ENCODE peak calls at places on chromosome 4, in five cellular contexts. One of them, this sample, is unnamed.

GRCh38 chr4:7105261-7105660 is 37.4 kb upstream of the GRPEL1 start:
- DNase-seq in body of pancreas: no peak
- DNase-seq in right lobe of liver: no peak
- DNase-seq in Peyer's patch: no peak
- DNase-seq in ovary: no peak
- DNase-seq in this sample: no peak

GRCh38 chr4:109155682-109156243 is 146.7 kb downstream of the COL25A1 start:
- DNase-seq in body of pancreas: no peak
- DNase-seq in Peyer's patch: no peak
- DNase-seq in right lobe of liver: no peak
- DNase-seq in ovary: no peak
- DNase-seq in this sample: no peak

GRCh38 chr4:17347445-17347844 is 164.4 kb downstream of the QDPR start:
- DNase-seq in right lobe of liver: no peak
- DNase-seq in body of pancreas: peak; percentile 7
- DNase-seq in Peyer's patch: no peak
- DNase-seq in ovary: no peak
- DNase-seq in this sample: no peak

GRCh38 chr4:109801895-109802319 is at the start of gene CFI:
- DNase-seq in Peyer's patch: no peak
- DNase-seq in right lobe of liver: no peak
- DNase-seq in body of pancreas: peak; percentile 37
- DNase-seq in ovary: no peak
- DNase-seq in this sample: no peak

GRCh38 chr4:87122252-87122651 is 98.2 kb downstream of the KLHL8 start:
- DNase-seq in Peyer's patch: no peak
- DNase-seq in right lobe of liver: no peak
- DNase-seq in ovary: no peak
- DNase-seq in body of pancreas: no peak
- DNase-seq in this sample: no peak

GRCh38 chr4:122542411-122543236 is 78.2 kb downstream of the IL21 start:
- DNase-seq in body of pancreas: no peak
- DNase-seq in right lobe of liver: no peak
- DNase-seq in Peyer's patch: no peak
- DNase-seq in ovary: no peak
- DNase-seq in this sample: no peak

GRCh38 chr4:54930226-54930625 is 195.2 kb downstream of the KDR start:
- DNase-seq in body of pancreas: no peak
- DNase-seq in right lobe of liver: no peak
- DNase-seq in Peyer's patch: no peak
- DNase-seq in ovary: no peak
- DNase-seq in this sample: no peak

GRCh38 chr4:101393256-101393655 is 45.9 kb upstream of the PPP3CA start:
- DNase-seq in ovary: no peak
- DNase-seq in right lobe of liver: no peak
- DNase-seq in Peyer's patch: peak; percentile 49
- DNase-seq in body of pancreas: no peak
- DNase-seq in this sample: no peak

GRCh38 chr4:21467551-21467950 is 481.0 kb downstream of the KCNIP4 start:
- DNase-seq in ovary: no peak
- DNase-seq in Peyer's patch: no peak
- DNase-seq in right lobe of liver: no peak
- DNase-seq in body of pancreas: no peak
- DNase-seq in this sample: no peak

GRCh38 chr4:56511098-56511497 is 5.5 kb downstream of the ARL9 start:
- DNase-seq in right lobe of liver: no peak
- DNase-seq in body of pancreas: no peak
- DNase-seq in ovary: peak; percentile 50
- DNase-seq in Peyer's patch: no peak
- DNase-seq in this sample: peak; percentile 13

GRCh38 chr4:119841361-119841760 is 212.8 kb upstream of the PDE5A start:
- DNase-seq in ovary: no peak
- DNase-seq in Peyer's patch: no peak
- DNase-seq in right lobe of liver: no peak
- DNase-seq in body of pancreas: no peak
- DNase-seq in this sample: no peak

GRCh38 chr4:4810365-4810764 is 49.1 kb upstream of the MSX1 start:
- DNase-seq in ovary: no peak
- DNase-seq in Peyer's patch: no peak
- DNase-seq in right lobe of liver: no peak
- DNase-seq in body of pancreas: no peak
- DNase-seq in this sample: no peak

GRCh38 chr4:161172396-161173026 is 991.3 kb downstream of the FSTL5 start:
- DNase-seq in body of pancreas: no peak
- DNase-seq in Peyer's patch: no peak
- DNase-seq in right lobe of liver: no peak
- DNase-seq in ovary: no peak
- DNase-seq in this sample: no peak

GRCh38 chr4:112327950-112328349 is 30.8 kb downstream of the ALPK1 start:
- DNase-seq in body of pancreas: no peak
- DNase-seq in Peyer's patch: no peak
- DNase-seq in ovary: no peak
- DNase-seq in right lobe of liver: no peak
- DNase-seq in this sample: no peak

GRCh38 chr4:79209822-79210635 is 115.8 kb downstream of the NAA11 start:
- DNase-seq in ovary: no peak
- DNase-seq in Peyer's patch: peak; percentile 54
- DNase-seq in right lobe of liver: peak; percentile 21
- DNase-seq in body of pancreas: peak; percentile 4
- DNase-seq in this sample: peak; percentile 67

GRCh38 chr4:80878218-80878617 is 152.3 kb upstream of the BMP3 start:
- DNase-seq in right lobe of liver: no peak
- DNase-seq in Peyer's patch: no peak
- DNase-seq in ovary: no peak
- DNase-seq in body of pancreas: no peak
- DNase-seq in this sample: no peak

GRCh38 chr4:80876810-80877209 is 153.7 kb upstream of the BMP3 start:
- DNase-seq in Peyer's patch: no peak
- DNase-seq in right lobe of liver: no peak
- DNase-seq in body of pancreas: no peak
- DNase-seq in ovary: no peak
- DNase-seq in this sample: no peak

GRCh38 chr4:80875642-80876041 is 154.9 kb upstream of the BMP3 start:
- DNase-seq in right lobe of liver: no peak
- DNase-seq in body of pancreas: no peak
- DNase-seq in ovary: no peak
- DNase-seq in Peyer's patch: no peak
- DNase-seq in this sample: no peak
- H3K27ac ChIP-seq in right lobe of liver: no peak overlapping the region
- H3K27ac ChIP-seq in body of pancreas: no peak overlapping the region
- H3K27ac ChIP-seq in ovary: no peak overlapping the region
- H3K27ac ChIP-seq in Peyer's patch: no peak overlapping the region
- H3K27ac ChIP-seq in this sample: no peak overlapping the region

GRCh38 chr4:83207497-83208105 is 77.0 kb downstream of the COQ2 start:
- DNase-seq in ovary: no peak
- DNase-seq in Peyer's patch: no peak
- DNase-seq in body of pancreas: no peak
- DNase-seq in right lobe of liver: no peak
- DNase-seq in this sample: peak; percentile 46
- TF ChIP-seq POLR2A in ovary: no peak
- TF ChIP-seq POLR2A in Peyer's patch: no peak
- TF ChIP-seq POLR2A in body of pancreas: no peak
- TF ChIP-seq POLR2A in right lobe of liver: no peak
- TF ChIP-seq POLR2A in this sample: no peak

GRCh38 chr4:118033148-118034060 is 882 bp upstream of the NDST3 start:
- DNase-seq in ovary: peak; percentile 32
- DNase-seq in Peyer's patch: no peak
- DNase-seq in right lobe of liver: peak; percentile 61
- DNase-seq in body of pancreas: peak; percentile 37
- DNase-seq in this sample: peak; percentile 69

GRCh38 chr4:118035309-118035708 is 1.0 kb downstream of the NDST3 start:
- DNase-seq in Peyer's patch: no peak
- DNase-seq in body of pancreas: no peak
- DNase-seq in ovary: no peak
- DNase-seq in right lobe of liver: no peak
- DNase-seq in this sample: no peak

GRCh38 chr4:118036336-118036735 is 2.0 kb downstream of the NDST3 start:
- DNase-seq in body of pancreas: no peak
- DNase-seq in ovary: no peak
- DNase-seq in right lobe of liver: no peak
- DNase-seq in Peyer's patch: no peak
- DNase-seq in this sample: no peak

GRCh38 chr4:118034061-118034785 is at the start of gene NDST3:
- DNase-seq in Peyer's patch: no peak
- DNase-seq in right lobe of liver: peak; percentile 58
- DNase-seq in body of pancreas: peak; percentile 56
- DNase-seq in ovary: peak; percentile 26
- DNase-seq in this sample: peak; percentile 39

DNA sequence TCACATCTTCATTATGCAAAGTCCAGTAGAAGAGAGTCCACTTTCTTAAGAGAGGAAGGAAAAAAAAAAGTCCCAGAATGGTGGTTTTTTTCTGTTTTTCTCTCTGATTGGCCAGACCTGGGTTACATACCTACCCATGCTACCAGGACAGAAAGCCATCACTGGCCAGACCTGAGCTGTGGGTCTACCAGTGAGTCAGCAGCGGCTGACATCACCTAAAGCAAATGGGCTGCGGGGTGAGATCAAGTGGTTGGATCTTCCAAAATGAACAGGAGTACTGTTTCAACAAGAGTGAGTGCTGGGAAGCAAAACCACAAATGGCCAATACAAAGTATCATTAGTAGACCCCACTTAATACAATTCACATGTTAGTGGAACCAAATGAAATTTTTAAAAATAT is 1.6 kb upstream of the NDST3 start:
- DNase-seq in body of pancreas: no peak
- DNase-seq in right lobe of liver: no peak
- DNase-seq in Peyer's patch: no peak
- DNase-seq in ovary: no peak
- DNase-seq in this sample: no peak
- H3K4me3 ChIP-seq in body of pancreas: no peak overlapping the region
- H3K4me3 ChIP-seq in right lobe of liver: no peak overlapping the region
- H3K4me3 ChIP-seq in Peyer's patch: peak overlapping the region; percentile 50
- H3K4me3 ChIP-seq in ovary: no peak overlapping the region
- H3K4me3 ChIP-seq in this sample: no peak overlapping the region

DNA sequence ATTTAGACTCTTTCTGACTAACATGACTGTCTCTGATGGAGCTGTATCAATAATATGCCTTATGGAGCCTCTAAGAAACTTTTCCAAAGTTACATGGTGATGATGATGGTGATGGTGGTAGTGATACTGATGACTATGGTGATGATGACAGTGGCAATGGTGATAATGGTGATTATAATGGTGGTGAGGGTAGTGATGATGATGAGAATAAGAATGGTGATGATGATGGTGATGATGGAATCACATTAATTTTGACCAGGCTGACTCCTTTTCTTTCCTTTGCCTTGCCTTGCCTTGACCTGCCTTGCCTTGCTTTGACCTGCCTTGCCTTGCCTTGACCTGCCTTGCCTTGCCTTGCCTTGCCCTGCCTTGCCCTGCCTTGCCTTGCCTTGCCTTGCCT is 31.7 kb upstream of the AREG start:
- DNase-seq in Peyer's patch: no peak
- DNase-seq in right lobe of liver: no peak
- DNase-seq in body of pancreas: no peak
- DNase-seq in ovary: no peak
- DNase-seq in this sample: no peak
- H3K27ac ChIP-seq in Peyer's patch: no peak overlapping the region
- H3K27ac ChIP-seq in right lobe of liver: no peak overlapping the region
- H3K27ac ChIP-seq in body of pancreas: no peak overlapping the region
- H3K27ac ChIP-seq in ovary: no peak overlapping the region
- H3K27ac ChIP-seq in this sample: no peak overlapping the region

GRCh38 chr4:38820329-38821061 is 15.9 kb upstream of the TLR1 start:
- DNase-seq in right lobe of liver: no peak
- DNase-seq in Peyer's patch: no peak
- DNase-seq in body of pancreas: no peak
- DNase-seq in ovary: no peak
- DNase-seq in this sample: no peak

GRCh38 chr4:38819569-38819968 is 15.0 kb upstream of the TLR1 start:
- DNase-seq in right lobe of liver: no peak
- DNase-seq in ovary: no peak
- DNase-seq in Peyer's patch: no peak
- DNase-seq in body of pancreas: no peak
- DNase-seq in this sample: no peak

GRCh38 chr4:38818441-38818976 is 13.9 kb upstream of the TLR1 start:
- DNase-seq in ovary: no peak
- DNase-seq in Peyer's patch: no peak
- DNase-seq in right lobe of liver: no peak
- DNase-seq in body of pancreas: no peak
- DNase-seq in this sample: no peak

GRCh38 chr4:38811307-38811706 is 6.7 kb upstream of the TLR1 start:
- DNase-seq in Peyer's patch: no peak
- DNase-seq in ovary: no peak
- DNase-seq in right lobe of liver: no peak
- DNase-seq in body of pancreas: no peak
- DNase-seq in this sample: no peak

GRCh38 chr4:38815879-38816782 is 11.5 kb upstream of the TLR1 start:
- DNase-seq in ovary: no peak
- DNase-seq in right lobe of liver: no peak
- DNase-seq in body of pancreas: peak; percentile 23
- DNase-seq in Peyer's patch: no peak
- DNase-seq in this sample: no peak
- TF ChIP-seq POLR2A in ovary: no peak
- TF ChIP-seq POLR2A in right lobe of liver: no peak
- TF ChIP-seq POLR2A in body of pancreas: peak; percentile 37
- TF ChIP-seq POLR2A in Peyer's patch: no peak
- TF ChIP-seq POLR2A in this sample: no peak

This sample was measured in transverse colon.